ENCODE peak calls at places on chromosomes 16 and 17, in nine cellular contexts. One of them, this sample, is unnamed.

GRCh38 chr17:59620518-59621259 is 994 bp downstream of the CLTC start:
- DNase-seq in AG09319: no peak
- DNase-seq in AG04450: no peak
- DNase-seq in pancreas: peak
- DNase-seq in CD4-positive, alpha-beta T cell: peak
- DNase-seq in NCI-H146: peak
- DNase-seq in Daoy: peak
- DNase-seq in A549: peak
- DNase-seq in A172: peak
- DNase-seq in this sample: no peak

GRCh38 chr17:31388770-31389672 is 2.5 kb upstream of the RAB11FIP4 start:
- DNase-seq in AG09319: no peak
- DNase-seq in AG04450: no peak
- DNase-seq in pancreas: no peak
- DNase-seq in CD4-positive, alpha-beta T cell: peak
- DNase-seq in NCI-H146: peak
- DNase-seq in Daoy: peak
- DNase-seq in A549: peak
- DNase-seq in A172: no peak
- DNase-seq in this sample: no peak

GRCh38 chr17:42387663-42388380 is 420 bp downstream of the STAT3 start:
- DNase-seq in AG09319: no peak
- DNase-seq in AG04450: no peak
- DNase-seq in pancreas: peak
- DNase-seq in CD4-positive, alpha-beta T cell: no peak
- DNase-seq in NCI-H146: peak
- DNase-seq in Daoy: peak
- DNase-seq in A549: no peak
- DNase-seq in A172: peak
- DNase-seq in this sample: no peak

GRCh38 chr17:69141802-69142472 is at the start of gene ABCA6:
- DNase-seq in AG09319: peak
- DNase-seq in AG04450: no peak
- DNase-seq in pancreas: no peak
- DNase-seq in CD4-positive, alpha-beta T cell: no peak
- DNase-seq in NCI-H146: no peak
- DNase-seq in Daoy: no peak
- DNase-seq in A549: no peak
- DNase-seq in A172: peak
- DNase-seq in this sample: peak

GRCh38 chr16:60064026-60064425 is 1329.9 kb upstream of the GOT2 start:
- DNase-seq in AG09319: no peak
- DNase-seq in AG04450: no peak
- DNase-seq in pancreas: no peak
- DNase-seq in CD4-positive, alpha-beta T cell: no peak
- DNase-seq in NCI-H146: no peak
- DNase-seq in Daoy: no peak
- DNase-seq in A549: no peak
- DNase-seq in A172: no peak
- DNase-seq in this sample: no peak

GRCh38 chr16:78310990-78311561 is 211.6 kb downstream of the WWOX start:
- DNase-seq in AG09319: no peak
- DNase-seq in AG04450: no peak
- DNase-seq in pancreas: no peak
- DNase-seq in CD4-positive, alpha-beta T cell: no peak
- DNase-seq in NCI-H146: no peak
- DNase-seq in Daoy: peak
- DNase-seq in A549: no peak
- DNase-seq in A172: no peak
- DNase-seq in this sample: no peak

GRCh38 chr17:29565643-29566472 is 979 bp downstream of the ABHD15 start:
- DNase-seq in AG09319: no peak
- DNase-seq in AG04450: no peak
- DNase-seq in pancreas: peak
- DNase-seq in CD4-positive, alpha-beta T cell: peak
- DNase-seq in NCI-H146: peak
- DNase-seq in Daoy: no peak
- DNase-seq in A549: peak
- DNase-seq in A172: no peak
- DNase-seq in this sample: no peak

GRCh38 chr17:28196637-28197036 is 122.4 kb upstream of the TMEM97 start:
- DNase-seq in AG09319: no peak
- DNase-seq in AG04450: no peak
- DNase-seq in pancreas: no peak
- DNase-seq in CD4-positive, alpha-beta T cell: no peak
- DNase-seq in NCI-H146: no peak
- DNase-seq in Daoy: no peak
- DNase-seq in A549: no peak
- DNase-seq in A172: no peak
- DNase-seq in this sample: no peak

GRCh38 chr17:66720027-66720426 is 114.9 kb upstream of the CACNG5 start:
- DNase-seq in AG09319: no peak
- DNase-seq in AG04450: no peak
- DNase-seq in pancreas: no peak
- DNase-seq in CD4-positive, alpha-beta T cell: no peak
- DNase-seq in NCI-H146: no peak
- DNase-seq in Daoy: no peak
- DNase-seq in A549: no peak
- DNase-seq in A172: no peak
- DNase-seq in this sample: no peak

GRCh38 chr16:1037934-1038257 is 34.7 kb upstream of the SSTR5 start:
- DNase-seq in AG09319: no peak
- DNase-seq in AG04450: no peak
- DNase-seq in pancreas: no peak
- DNase-seq in CD4-positive, alpha-beta T cell: no peak
- DNase-seq in NCI-H146: no peak
- DNase-seq in Daoy: no peak
- DNase-seq in A549: no peak
- DNase-seq in A172: no peak
- DNase-seq in this sample: no peak

GRCh38 chr17:29583324-29584248 is 5.9 kb downstream of the GIT1 start:
- DNase-seq in AG09319: no peak
- DNase-seq in AG04450: no peak
- DNase-seq in pancreas: peak
- DNase-seq in CD4-positive, alpha-beta T cell: no peak
- DNase-seq in NCI-H146: no peak
- DNase-seq in Daoy: no peak
- DNase-seq in A549: no peak
- DNase-seq in A172: no peak
- DNase-seq in this sample: no peak

GRCh38 chr17:30716461-30717289 is 107.8 kb downstream of the CRLF3 start:
- DNase-seq in AG09319: no peak
- DNase-seq in AG04450: no peak
- DNase-seq in pancreas: peak
- DNase-seq in CD4-positive, alpha-beta T cell: no peak
- DNase-seq in NCI-H146: no peak
- DNase-seq in Daoy: no peak
- DNase-seq in A549: no peak
- DNase-seq in A172: no peak
- DNase-seq in this sample: no peak

GRCh38 chr16:56389554-56389953 is 35.8 kb downstream of the AMFR start:
- DNase-seq in AG09319: peak
- DNase-seq in AG04450: peak
- DNase-seq in pancreas: no peak
- DNase-seq in CD4-positive, alpha-beta T cell: no peak
- DNase-seq in NCI-H146: no peak
- DNase-seq in Daoy: peak
- DNase-seq in A549: peak
- DNase-seq in A172: peak
- DNase-seq in this sample: peak

GRCh38 chr17:78355701-78356100 is 4.2 kb downstream of the SOCS3 start:
- DNase-seq in AG09319: no peak
- DNase-seq in AG04450: no peak
- DNase-seq in pancreas: no peak
- DNase-seq in CD4-positive, alpha-beta T cell: no peak
- DNase-seq in NCI-H146: no peak
- DNase-seq in Daoy: no peak
- DNase-seq in A549: no peak
- DNase-seq in A172: no peak
- DNase-seq in this sample: no peak

GRCh38 chr17:66548158-66548557 is 245.7 kb downstream of the PRKCA start:
- DNase-seq in AG09319: no peak
- DNase-seq in AG04450: no peak
- DNase-seq in pancreas: no peak
- DNase-seq in CD4-positive, alpha-beta T cell: no peak
- DNase-seq in NCI-H146: no peak
- DNase-seq in Daoy: peak
- DNase-seq in A549: no peak
- DNase-seq in A172: peak
- DNase-seq in this sample: no peak

GRCh38 chr17:64448665-64449512 is at the start of gene MILR1:
- DNase-seq in AG09319: peak
- DNase-seq in AG04450: peak
- DNase-seq in pancreas: no peak
- DNase-seq in CD4-positive, alpha-beta T cell: no peak
- DNase-seq in NCI-H146: no peak
- DNase-seq in Daoy: peak
- DNase-seq in A549: peak
- DNase-seq in A172: peak
- DNase-seq in this sample: peak

GRCh38 chr17:40111221-40112128 is 10.3 kb upstream of the MSL1 start:
- DNase-seq in AG09319: peak
- DNase-seq in AG04450: peak
- DNase-seq in pancreas: peak
- DNase-seq in CD4-positive, alpha-beta T cell: peak
- DNase-seq in NCI-H146: peak
- DNase-seq in Daoy: peak
- DNase-seq in A549: peak
- DNase-seq in A172: peak
- DNase-seq in this sample: no peak

GRCh38 chr16:87076331-87076949 is 240.8 kb downstream of the C16orf95 start:
- DNase-seq in AG09319: no peak
- DNase-seq in AG04450: no peak
- DNase-seq in pancreas: no peak
- DNase-seq in CD4-positive, alpha-beta T cell: no peak
- DNase-seq in NCI-H146: no peak
- DNase-seq in Daoy: no peak
- DNase-seq in A549: no peak
- DNase-seq in A172: no peak
- DNase-seq in this sample: no peak

GRCh38 chr17:416293-417206 is 63.9 kb upstream of the RPH3AL start:
- DNase-seq in AG09319: no peak
- DNase-seq in AG04450: no peak
- DNase-seq in pancreas: no peak
- DNase-seq in CD4-positive, alpha-beta T cell: peak
- DNase-seq in NCI-H146: no peak
- DNase-seq in Daoy: no peak
- DNase-seq in A549: no peak
- DNase-seq in A172: no peak
- DNase-seq in this sample: no peak

GRCh38 chr16:79257958-79258490 is 342.5 kb downstream of the MAF start:
- DNase-seq in AG09319: no peak
- DNase-seq in AG04450: no peak
- DNase-seq in pancreas: no peak
- DNase-seq in CD4-positive, alpha-beta T cell: no peak
- DNase-seq in NCI-H146: no peak
- DNase-seq in Daoy: no peak
- DNase-seq in A549: no peak
- DNase-seq in A172: no peak
- DNase-seq in this sample: no peak